ENCODE peak calls at places on chromosomes 12 and 14, in ten cellular contexts. J is GM23338, V is stomach, X is HCT116, W is upper lobe of left lung, G is endothelial cell of umbilical vein, D is sigmoid colon, Q is GM12878, R is breast epithelium, B is prostate gland. T is an unnamed sample.

GRCh38 chr12:45914090-45914489 is 76.3 kb downstream of the SCAF11 start:
- DNase-seq in X (no peak), B (no peak), W (no peak), D (no peak), Q (no peak), J (peak; percentile 20), G (no peak), R (no peak), V (no peak), T (no peak)

GRCh38 chr12:45231515-45232145 is 15.7 kb downstream of the ANO6 start:
- DNase-seq in V (no peak), B (no peak), X (no peak), R (no peak), Q (no peak), D (no peak), G (peak; percentile 82), W (no peak), J (no peak), T (no peak)

GRCh38 chr12:131850856-131851559 is 22.8 kb downstream of the MMP17 start:
- DNase-seq in X (no peak), J (no peak), V (peak; percentile 65), Q (no peak), D (no peak), G (no peak), R (no peak), B (peak; percentile 27), W (peak; percentile 76), T (no peak)

GRCh38 chr12:19620222-19620621 is 180.9 kb downstream of the AEBP2 start:
- DNase-seq in Q (no peak), B (no peak), W (no peak), V (peak; percentile 35), G (no peak), D (no peak), J (no peak), R (peak; percentile 57), X (no peak), T (no peak)

GRCh38 chr12:94265966-94266365 is 117.6 kb downstream of the PLXNC1 start:
- DNase-seq in D (no peak), R (no peak), V (no peak), G (no peak), J (no peak), Q (no peak), W (no peak), B (no peak), X (no peak), T (no peak)

GRCh38 chr12:67999244-67999643 is 10.0 kb downstream of the IFNG-AS1 start:
- DNase-seq in B (no peak), R (no peak), X (no peak), G (no peak), Q (no peak), V (no peak), J (no peak), W (no peak), D (no peak), T (no peak)

GRCh38 chr12:52061470-52062166 is 8.2 kb upstream of the ATG101 start:
- DNase-seq in V (no peak), Q (no peak), R (no peak), J (no peak), X (no peak), D (peak; percentile 82), G (no peak), B (no peak), W (no peak), T (no peak)

GRCh38 chr12:70154960-70155589 is 88.2 kb upstream of the CNOT2 start:
- DNase-seq in R (no peak), X (peak; percentile 39), B (no peak), V (no peak), D (no peak), G (no peak), W (no peak), Q (no peak), J (peak; percentile 69), T (peak; percentile 8)

GRCh38 chr14:96187216-96188050 is 17.2 kb upstream of the BDKRB2 start:
- DNase-seq in V (no peak), G (no peak), D (no peak), B (no peak), W (no peak), J (no peak), X (no peak), R (no peak), Q (no peak), T (no peak)

DNA sequence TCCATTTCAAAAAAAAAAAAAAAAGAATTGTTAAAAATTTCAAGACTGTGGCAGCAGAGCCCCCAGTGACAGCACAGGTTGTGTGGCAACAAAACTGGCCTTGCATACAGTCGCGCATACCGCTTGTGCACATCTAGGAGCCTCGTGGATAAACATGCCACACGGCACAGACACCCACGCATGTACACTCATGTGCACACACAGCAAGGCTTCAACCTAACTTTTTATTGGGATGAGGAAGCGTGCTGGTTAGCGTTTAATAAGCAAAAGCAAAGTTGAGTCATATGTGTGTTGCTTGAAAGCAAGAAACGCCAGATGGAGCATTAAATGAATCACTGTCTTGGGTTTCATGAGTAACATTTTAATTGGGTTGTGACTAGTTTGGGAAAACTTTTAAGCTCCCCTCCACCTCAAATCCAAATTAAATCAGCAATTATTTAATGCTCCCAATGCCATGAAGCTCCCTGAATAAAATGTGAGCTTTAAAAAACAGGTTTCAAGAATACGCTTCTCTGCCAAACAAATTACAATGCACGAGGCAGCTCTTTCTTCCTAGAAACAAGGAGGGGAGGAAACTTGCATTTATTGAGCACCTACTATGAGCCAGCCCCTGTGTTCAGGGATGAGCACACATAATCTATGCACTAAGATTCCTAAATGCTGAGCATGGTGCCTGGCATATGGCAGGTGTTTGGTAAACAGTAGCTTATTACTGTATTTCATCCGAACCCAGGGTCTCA is 35.7 kb upstream of the EML1 start:
- DNase-seq in Q (no peak), X (peak; percentile 66), D (peak; percentile 67), G (peak; percentile 78), W (no peak), B (no peak), V (no peak), R (no peak), J (no peak), T (no peak)
- TF ChIP-seq POLR2AphosphoS5 in Q (no peak), X (no peak), D (peak; percentile 74), G (no peak), W (no peak), B (peak; percentile 10), V (no peak), R (no peak), J (no peak), T (no peak)

DNA sequence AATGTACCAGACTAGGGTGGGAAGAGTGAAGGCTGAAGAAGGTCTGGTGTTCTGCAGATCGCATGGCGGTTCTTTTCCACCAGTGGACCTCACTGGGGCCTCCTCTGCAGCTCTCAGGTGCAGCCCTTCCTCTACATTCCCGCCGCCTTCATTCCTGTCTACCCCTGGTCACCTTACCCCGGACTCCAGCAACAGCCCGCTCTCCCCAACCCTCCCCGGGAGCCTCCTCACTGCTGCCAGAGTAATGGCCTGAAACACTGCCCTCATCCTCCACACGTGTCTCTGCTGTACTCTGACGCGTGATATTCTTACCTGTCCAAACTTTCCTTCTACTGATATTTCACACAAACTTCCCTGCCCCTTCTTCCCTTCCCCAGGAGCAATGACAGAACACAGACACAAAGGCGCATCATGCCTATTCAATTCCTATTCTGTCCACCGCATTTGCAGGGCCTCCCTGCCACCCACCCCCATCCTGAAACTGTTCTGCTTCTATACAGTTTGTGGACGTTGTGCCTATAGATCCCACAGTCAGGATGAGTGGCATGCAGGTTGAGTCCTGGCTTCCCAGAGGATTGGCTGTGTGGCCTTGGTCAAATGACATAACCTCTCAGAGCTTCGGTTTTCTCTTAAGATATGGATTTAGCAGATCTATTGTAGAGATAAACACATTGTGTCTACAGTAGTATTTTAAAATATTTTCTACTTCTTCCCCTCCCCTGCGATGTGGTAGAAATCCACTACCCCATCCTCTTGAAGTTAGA is 1.7 kb upstream of the NUAK1 start:
- DNase-seq in D (no peak), W (no peak), B (no peak), J (no peak), V (no peak), Q (no peak), G (no peak), X (no peak), R (no peak), T (no peak)
- H3K4me3 ChIP-seq in D (peak overlapping the region; percentile 70), W (peak overlapping the region; percentile 70), B (peak overlapping the region; percentile 63), J (peak overlapping the region; percentile 82), V (peak overlapping the region; percentile 79), Q (no peak overlapping the region), G (peak overlapping the region; percentile 72), X (peak overlapping the region; percentile 66), R (peak overlapping the region; percentile 81), T (no peak overlapping the region)

GRCh38 chr12:57430117-57430930 is 519 bp downstream of the R3HDM2 start:
- DNase-seq in Q (no peak), J (peak; percentile 76), V (peak; percentile 47), R (no peak), D (no peak), X (no peak), B (no peak), W (peak; percentile 51), G (peak; percentile 66), T (no peak)
- TF ChIP-seq POLR2AphosphoS5 in Q (no peak), J (no peak), V (no peak), R (no peak), D (no peak), X (no peak), B (no peak), W (no peak), G (no peak), T (no peak)

GRCh38 chr12:56257071-56257470 is 1.1 kb downstream of the ANKRD52 start:
- DNase-seq in X (no peak), R (no peak), W (no peak), G (no peak), J (peak; percentile 43), B (no peak), D (no peak), V (no peak), Q (no peak), T (no peak)

GRCh38 chr12:56257491-56258067 is 605 bp downstream of the ANKRD52 start:
- DNase-seq in R (no peak), G (peak; percentile 45), Q (no peak), X (no peak), B (no peak), D (no peak), W (peak; percentile 28), J (peak; percentile 87), V (no peak), T (no peak)

GRCh38 chr12:56255671-56256070 is 2.5 kb downstream of the ANKRD52 start:
- DNase-seq in B (no peak), R (no peak), D (no peak), J (no peak), V (no peak), Q (no peak), X (no peak), W (peak; percentile 44), G (no peak), T (no peak)

GRCh38 chr12:56258068-56258819 is at the start of gene ANKRD52:
- DNase-seq in R (no peak), G (peak; percentile 76), B (peak; percentile 62), W (peak; percentile 79), Q (no peak), J (peak; percentile 87), X (no peak), V (peak; percentile 78), D (peak; percentile 87), T (no peak)

DNA sequence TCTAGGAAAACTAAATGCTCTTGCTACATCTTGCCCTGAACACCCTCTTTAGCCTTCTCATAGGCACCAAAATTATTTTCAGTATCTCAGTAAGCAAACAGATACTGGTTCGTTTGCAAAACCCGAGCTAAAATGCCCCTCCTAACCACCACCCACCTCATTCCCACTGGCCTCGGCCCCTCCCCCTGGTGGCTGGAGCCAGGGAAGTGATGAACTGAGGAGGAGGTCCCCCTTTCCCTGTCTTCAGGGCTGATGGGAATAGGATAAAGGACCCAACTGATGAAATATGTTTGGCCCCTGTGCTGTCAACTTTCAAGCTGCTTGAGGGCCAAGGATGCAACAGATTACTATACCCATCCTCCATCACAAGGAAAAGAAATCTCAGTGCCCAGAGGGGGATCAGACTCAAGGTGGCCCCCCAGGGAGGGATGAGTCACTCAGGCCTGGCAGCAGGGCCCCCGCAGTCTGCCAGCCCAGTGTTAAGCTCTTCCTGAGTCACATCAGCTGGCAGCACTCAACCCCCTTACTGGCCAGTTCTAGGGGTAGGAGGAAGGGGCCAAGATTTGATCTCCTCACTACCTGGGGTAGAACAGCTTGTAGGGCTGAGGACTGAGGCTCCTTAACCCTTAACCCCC is 1.7 kb downstream of the ANKRD52 start:
- DNase-seq in J (peak; percentile 40), V (no peak), G (no peak), B (no peak), D (no peak), Q (no peak), X (no peak), W (no peak), R (no peak), T (no peak)
- H3K4me3 ChIP-seq in J (peak overlapping the region; percentile 95), V (peak overlapping the region; percentile 98), G (no peak overlapping the region), B (no peak overlapping the region), D (peak overlapping the region; percentile 85), Q (no peak overlapping the region), X (peak overlapping the region; percentile 89), W (peak overlapping the region; percentile 93), R (peak overlapping the region; percentile 96), T (peak overlapping the region; percentile 84)

T was measured in SK-N-MC.